ENCODE peak calls at places on chromosomes 5 and 9, in seven cellular contexts. D is HFF-Myc; Q is hypothalamus; X is HEK293T; V is mesenteric fat pad; F is cardiac muscle cell; E is effector memory CD8-positive, alpha-beta T cell. G is an unnamed sample.

GRCh38 chr5:37786855-37787254 is 53.0 kb downstream of the GDNF start:
- DNase-seq in X (no peak), E (no peak), V (no peak), Q (no peak), F (no peak), D (no peak), G (no peak)

GRCh38 chr5:158117467-158118165 is 258.7 kb upstream of the CLINT1 start:
- DNase-seq in Q (no peak), F (no peak), V (no peak), X (no peak), D (no peak), E (no peak), G (no peak)

GRCh38 chr9:13804532-13804931 is 509.4 kb downstream of the NFIB start:
- DNase-seq in E (no peak), F (no peak), X (no peak), D (no peak), V (no peak), Q (no peak), G (no peak)

GRCh38 chr5:167608708-167609272 is 682.7 kb upstream of the WWC1 start:
- DNase-seq in F (no peak), D (no peak), E (no peak), X (no peak), V (no peak), Q (no peak), G (no peak)

GRCh38 chr9:79325501-79325900 is 246.3 kb upstream of the TLE4 start:
- DNase-seq in X (no peak), E (no peak), D (no peak), F (no peak), V (no peak), Q (no peak), G (no peak)

GRCh38 chr9:97753975-97754374 is 56.8 kb upstream of the XPA start:
- DNase-seq in D (no peak), V (no peak), E (no peak), X (no peak), Q (no peak), F (no peak), G (no peak)

GRCh38 chr5:45271626-45272025 is 424.6 kb downstream of the HCN1 start:
- DNase-seq in V (no peak), X (no peak), F (no peak), D (no peak), Q (no peak), E (no peak), G (no peak)

GRCh38 chr5:73441377-73441776 is 7.2 kb downstream of the FOXD1 start:
- DNase-seq in F (no peak), D (no peak), X (no peak), E (no peak), Q (no peak), V (no peak), G (no peak)

GRCh38 chr5:90095292-90096060 is 314.1 kb downstream of the CETN3 start:
- DNase-seq in F (no peak), D (no peak), X (no peak), Q (no peak), E (no peak), V (no peak), G (no peak)

GRCh38 chr9:111825468-111826145 is 30.9 kb upstream of the SHOC1 start:
- DNase-seq in Q (no peak), D (no peak), X (no peak), V (no peak), E (no peak), F (no peak), G (no peak)

GRCh38 chr9:124932355-124932754 is 8.5 kb downstream of the GOLGA1 start:
- DNase-seq in V (no peak), X (no peak), Q (no peak), E (no peak), D (no peak), F (no peak), G (no peak)

GRCh38 chr9:2621678-2622360 is at the start of gene VLDLR:
- DNase-seq in V (no peak), F (no peak), X (peak; percentile 50), E (no peak), Q (no peak), D (no peak), G (no peak)

GRCh38 chr5:10834695-10835094 is 73.7 kb upstream of the DAP start:
- DNase-seq in X (no peak), V (no peak), E (no peak), D (no peak), F (no peak), Q (no peak), G (no peak)

GRCh38 chr9:109267555-109267954 is 53.3 kb downstream of the EPB41L4B start:
- DNase-seq in X (no peak), D (no peak), Q (no peak), V (no peak), F (no peak), E (no peak), G (no peak)

GRCh38 chr5:98110270-98110669 is 663.2 kb upstream of the RGMB start:
- DNase-seq in D (peak; percentile 52), Q (no peak), E (no peak), F (no peak), V (no peak), X (no peak), G (no peak)

GRCh38 chr5:116576043-116576713 is 1.6 kb upstream of the SEMA6A start:
- DNase-seq in D (peak; percentile 4), E (no peak), V (no peak), X (peak; percentile 87), F (peak; percentile 87), Q (no peak), G (peak; percentile 12)

GRCh38 chr5:180070726-180071417 is 687 bp downstream of the RNF130 start:
- DNase-seq in E (no peak), X (peak; percentile 52), D (no peak), V (no peak), Q (no peak), F (peak; percentile 56), G (no peak)

GRCh38 chr5:111013011-111013410 is 58.5 kb upstream of the TSLP start:
- DNase-seq in X (no peak), Q (no peak), F (no peak), D (no peak), V (no peak), E (no peak), G (no peak)

GRCh38 chr9:34589656-34590375 is at the start of gene CNTFR:
- DNase-seq in E (no peak), D (no peak), Q (no peak), F (peak; percentile 81), X (peak; percentile 72), V (no peak), G (no peak)

GRCh38 chr9:133119461-133120342 is 1.3 kb downstream of the RALGDS start:
- DNase-seq in F (peak; percentile 39), E (no peak), V (no peak), Q (no peak), D (no peak), X (no peak), G (no peak)

GRCh38 chr5:135535820-135536801 is at the start of gene NEUROG1:
- DNase-seq in D (no peak), V (no peak), X (peak; percentile 72), F (peak; percentile 53), E (no peak), Q (no peak), G (no peak)

GRCh38 chr9:14292181-14292773 is 21.7 kb downstream of the NFIB start:
- DNase-seq in D (no peak), Q (no peak), E (no peak), F (no peak), V (no peak), X (no peak), G (no peak)

GRCh38 chr5:40238066-40238745 is 441.5 kb upstream of the PTGER4 start:
- DNase-seq in V (no peak), Q (no peak), X (no peak), D (no peak), F (no peak), E (no peak), G (no peak)

GRCh38 chr9:68740561-68740960 is 35.5 kb downstream of the PIP5K1B start:
- DNase-seq in D (no peak), V (no peak), F (no peak), Q (no peak), E (no peak), X (no peak), G (peak; percentile 42)

GRCh38 chr9:79583957-79584654 is 12.3 kb downstream of the TLE4 start:
- DNase-seq in D (no peak), X (no peak), V (peak; percentile 81), F (peak; percentile 6), Q (no peak), E (no peak), G (no peak)

GRCh38 chr5:113242481-113243348 is 192.1 kb downstream of the TSSK1B start:
- DNase-seq in Q (no peak), D (no peak), V (no peak), X (no peak), F (no peak), E (no peak), G (no peak)

GRCh38 chr9:113645972-113646241 is 182.4 kb downstream of the RGS3 start:
- DNase-seq in D (no peak), X (no peak), E (no peak), V (peak; percentile 30), F (no peak), Q (no peak), G (no peak)

GRCh38 chr9:95552814-95553546 is 36.2 kb upstream of the PTCH1 start:
- DNase-seq in D (no peak), F (no peak), E (no peak), X (no peak), Q (no peak), V (no peak), G (no peak)

GRCh38 chr5:41284938-41285337 is 71.6 kb upstream of the C6 start:
- DNase-seq in V (no peak), E (no peak), F (no peak), X (no peak), Q (no peak), D (no peak), G (no peak)

GRCh38 chr5:7991125-7991821 is 122.3 kb downstream of the MTRR start:
- DNase-seq in Q (no peak), V (no peak), E (no peak), X (no peak), F (no peak), D (no peak), G (peak; percentile 9)

GRCh38 chr5:56534102-56534501 is 281.2 kb upstream of the MAP3K1 start:
- DNase-seq in X (peak; percentile 18), E (no peak), V (no peak), D (no peak), Q (no peak), F (no peak), G (peak; percentile 2)

GRCh38 chr9:93115486-93115885 is 18.6 kb downstream of the NINJ1 start:
- DNase-seq in F (no peak), V (no peak), E (no peak), D (no peak), Q (no peak), X (no peak), G (no peak)

GRCh38 chr5:172785429-172786088 is 14.6 kb upstream of the DUSP1 start:
- DNase-seq in F (no peak), X (no peak), V (peak; percentile 30), Q (no peak), E (no peak), D (no peak), G (no peak)

GRCh38 chr5:175868996-175869638 is 2.3 kb upstream of the CPLX2 start:
- DNase-seq in Q (no peak), V (no peak), F (peak; percentile 20), X (no peak), E (no peak), D (no peak), G (no peak)

GRCh38 chr9:34992376-34992951 is 2.9 kb downstream of the DNAJB5 start:
- DNase-seq in F (no peak), V (peak; percentile 92), E (no peak), X (no peak), Q (no peak), D (peak; percentile 60), G (no peak)

GRCh38 chr5:946720-947625 is 54.3 kb downstream of the TRIP13 start:
- DNase-seq in F (no peak), X (no peak), Q (no peak), D (no peak), E (no peak), V (peak; percentile 89), G (no peak)

GRCh38 chr5:10324519-10325370 is 17.0 kb upstream of the CMBL start:
- DNase-seq in Q (no peak), X (no peak), F (no peak), D (no peak), V (no peak), E (no peak), G (peak; percentile 29)

GRCh38 chr9:3585616-3586015 is 59.8 kb upstream of the RFX3 start:
- DNase-seq in F (peak; percentile 4), Q (no peak), E (no peak), D (no peak), X (no peak), V (no peak), G (no peak)